ENCODE peak calls at places on chromosomes 11 and 22, in four cellular contexts. One of them, this sample, is unnamed.

GRCh38 chr11:13487661-13488030 is 8.2 kb downstream of the PTH start:
- DNase-seq in AG08395: no peak
- DNase-seq in epithelial cell of esophagus: peak
- DNase-seq in stimulated activated CD4-positive, alpha-beta T cell treated with anti-CD3 and anti-CD28 coated beads, Interleukin-1b, Interleukin-23, amount 100 ng/mL, for 1 hour: no peak
- DNase-seq in this sample: no peak

GRCh38 chr11:61020706-61021235 is 49.3 kb downstream of the CD6 start:
- DNase-seq in stimulated activated CD4-positive, alpha-beta T cell treated with anti-CD3 and anti-CD28 coated beads, Interleukin-1b, Interleukin-23, amount 100 ng/mL, for 1 hour: no peak
- DNase-seq in epithelial cell of esophagus: no peak
- DNase-seq in AG08395: no peak
- DNase-seq in this sample: no peak

GRCh38 chr11:123190504-123190903 is 4.5 kb downstream of the CLMP start:
- DNase-seq in stimulated activated CD4-positive, alpha-beta T cell treated with anti-CD3 and anti-CD28 coated beads, Interleukin-1b, Interleukin-23, amount 100 ng/mL, for 1 hour: no peak
- DNase-seq in AG08395: no peak
- DNase-seq in epithelial cell of esophagus: no peak
- DNase-seq in this sample: no peak

GRCh38 chr22:43152355-43153071 is 1.2 kb downstream of the TSPO start:
- DNase-seq in stimulated activated CD4-positive, alpha-beta T cell treated with anti-CD3 and anti-CD28 coated beads, Interleukin-1b, Interleukin-23, amount 100 ng/mL, for 1 hour: peak
- DNase-seq in epithelial cell of esophagus: peak
- DNase-seq in AG08395: peak
- DNase-seq in this sample: no peak

GRCh38 chr22:17097701-17098100 is 12.9 kb downstream of the IL17RA start:
- DNase-seq in stimulated activated CD4-positive, alpha-beta T cell treated with anti-CD3 and anti-CD28 coated beads, Interleukin-1b, Interleukin-23, amount 100 ng/mL, for 1 hour: no peak
- DNase-seq in epithelial cell of esophagus: no peak
- DNase-seq in AG08395: no peak
- DNase-seq in this sample: no peak

GRCh38 chr11:134517621-134518293 is 105.7 kb upstream of the B3GAT1 start:
- DNase-seq in AG08395: no peak
- DNase-seq in epithelial cell of esophagus: no peak
- DNase-seq in stimulated activated CD4-positive, alpha-beta T cell treated with anti-CD3 and anti-CD28 coated beads, Interleukin-1b, Interleukin-23, amount 100 ng/mL, for 1 hour: no peak
- DNase-seq in this sample: no peak

GRCh38 chr22:34111210-34111824 is 191.0 kb upstream of the LARGE1 start:
- DNase-seq in epithelial cell of esophagus: peak
- DNase-seq in stimulated activated CD4-positive, alpha-beta T cell treated with anti-CD3 and anti-CD28 coated beads, Interleukin-1b, Interleukin-23, amount 100 ng/mL, for 1 hour: no peak
- DNase-seq in AG08395: peak
- DNase-seq in this sample: no peak

GRCh38 chr22:36075724-36076123 is 47.1 kb upstream of the RBFOX2 start:
- DNase-seq in epithelial cell of esophagus: no peak
- DNase-seq in AG08395: no peak
- DNase-seq in stimulated activated CD4-positive, alpha-beta T cell treated with anti-CD3 and anti-CD28 coated beads, Interleukin-1b, Interleukin-23, amount 100 ng/mL, for 1 hour: no peak
- DNase-seq in this sample: no peak

GRCh38 chr11:76801205-76801604 is 18.0 kb downstream of the TSKU start:
- DNase-seq in epithelial cell of esophagus: no peak
- DNase-seq in AG08395: no peak
- DNase-seq in stimulated activated CD4-positive, alpha-beta T cell treated with anti-CD3 and anti-CD28 coated beads, Interleukin-1b, Interleukin-23, amount 100 ng/mL, for 1 hour: no peak
- DNase-seq in this sample: no peak

GRCh38 chr22:39674536-39674935 is 104.0 kb downstream of the CACNA1I start:
- DNase-seq in epithelial cell of esophagus: peak
- DNase-seq in AG08395: no peak
- DNase-seq in stimulated activated CD4-positive, alpha-beta T cell treated with anti-CD3 and anti-CD28 coated beads, Interleukin-1b, Interleukin-23, amount 100 ng/mL, for 1 hour: no peak
- DNase-seq in this sample: no peak

GRCh38 chr22:23237841-23238240 is 57.5 kb downstream of the BCR start:
- DNase-seq in stimulated activated CD4-positive, alpha-beta T cell treated with anti-CD3 and anti-CD28 coated beads, Interleukin-1b, Interleukin-23, amount 100 ng/mL, for 1 hour: no peak
- DNase-seq in epithelial cell of esophagus: no peak
- DNase-seq in AG08395: no peak
- DNase-seq in this sample: no peak

GRCh38 chr11:76984741-76985140 is 49.5 kb upstream of the B3GNT6 start:
- DNase-seq in AG08395: no peak
- DNase-seq in stimulated activated CD4-positive, alpha-beta T cell treated with anti-CD3 and anti-CD28 coated beads, Interleukin-1b, Interleukin-23, amount 100 ng/mL, for 1 hour: no peak
- DNase-seq in epithelial cell of esophagus: peak
- DNase-seq in this sample: no peak

GRCh38 chr22:38295863-38296262 is 21.4 kb downstream of the CSNK1E start:
- DNase-seq in AG08395: no peak
- DNase-seq in epithelial cell of esophagus: no peak
- DNase-seq in stimulated activated CD4-positive, alpha-beta T cell treated with anti-CD3 and anti-CD28 coated beads, Interleukin-1b, Interleukin-23, amount 100 ng/mL, for 1 hour: no peak
- DNase-seq in this sample: no peak

GRCh38 chr11:94934836-94935235 is 38.5 kb downstream of the CWC15 start:
- DNase-seq in epithelial cell of esophagus: no peak
- DNase-seq in AG08395: no peak
- DNase-seq in stimulated activated CD4-positive, alpha-beta T cell treated with anti-CD3 and anti-CD28 coated beads, Interleukin-1b, Interleukin-23, amount 100 ng/mL, for 1 hour: no peak
- DNase-seq in this sample: no peak

GRCh38 chr11:123145661-123146060 is 49.4 kb downstream of the CLMP start:
- DNase-seq in epithelial cell of esophagus: no peak
- DNase-seq in AG08395: no peak
- DNase-seq in stimulated activated CD4-positive, alpha-beta T cell treated with anti-CD3 and anti-CD28 coated beads, Interleukin-1b, Interleukin-23, amount 100 ng/mL, for 1 hour: no peak
- DNase-seq in this sample: no peak

GRCh38 chr22:44182591-44183588 is 2.2 kb downstream of the PARVG start:
- DNase-seq in epithelial cell of esophagus: no peak
- DNase-seq in AG08395: no peak
- DNase-seq in stimulated activated CD4-positive, alpha-beta T cell treated with anti-CD3 and anti-CD28 coated beads, Interleukin-1b, Interleukin-23, amount 100 ng/mL, for 1 hour: no peak
- DNase-seq in this sample: no peak

GRCh38 chr11:1202776-1203504 is 19.9 kb upstream of the MUC5B start:
- DNase-seq in epithelial cell of esophagus: peak
- DNase-seq in AG08395: peak
- DNase-seq in stimulated activated CD4-positive, alpha-beta T cell treated with anti-CD3 and anti-CD28 coated beads, Interleukin-1b, Interleukin-23, amount 100 ng/mL, for 1 hour: peak
- DNase-seq in this sample: no peak

GRCh38 chr11:62602141-62603071 is 741 bp upstream of the MTA2 start:
- DNase-seq in epithelial cell of esophagus: peak
- DNase-seq in stimulated activated CD4-positive, alpha-beta T cell treated with anti-CD3 and anti-CD28 coated beads, Interleukin-1b, Interleukin-23, amount 100 ng/mL, for 1 hour: no peak
- DNase-seq in AG08395: peak
- DNase-seq in this sample: no peak

GRCh38 chr11:35142481-35143207 is 3.7 kb downstream of the CD44 start:
- DNase-seq in AG08395: peak
- DNase-seq in epithelial cell of esophagus: peak
- DNase-seq in stimulated activated CD4-positive, alpha-beta T cell treated with anti-CD3 and anti-CD28 coated beads, Interleukin-1b, Interleukin-23, amount 100 ng/mL, for 1 hour: no peak
- DNase-seq in this sample: no peak

GRCh38 chr22:50200333-50201190 is at the start of gene SELENOO:
- DNase-seq in stimulated activated CD4-positive, alpha-beta T cell treated with anti-CD3 and anti-CD28 coated beads, Interleukin-1b, Interleukin-23, amount 100 ng/mL, for 1 hour: peak
- DNase-seq in epithelial cell of esophagus: peak
- DNase-seq in AG08395: peak
- DNase-seq in this sample: peak